ENCODE peak calls at places on chromosomes 4 and X, in seven cellular contexts. H is choroid plexus epithelial cell; O is NCI-H69; D is CD4-positive, CD25-positive, alpha-beta regulatory T cell; P is effector memory CD8-positive, alpha-beta T cell; Z is NCI-H1105; V is AG04450. Q is an unnamed sample.

GRCh38 chr4:162957521-162958143 is 209.1 kb downstream of the NAF1 start:
- DNase-seq in V (no peak), O (peak; percentile 15), D (no peak), Z (no peak), H (no peak), P (no peak), Q (no peak)

GRCh38 chrX:11499076-11500044 is 166.4 kb downstream of the ARHGAP6 start:
- DNase-seq in Z (no peak), H (peak; percentile 73), D (no peak), O (no peak), V (peak; percentile 34), P (no peak), Q (peak; percentile 73)

GRCh38 chr4:73259552-73260140 is 1.0 kb upstream of the ANKRD17 start:
- DNase-seq in P (no peak), Z (no peak), D (no peak), H (no peak), V (no peak), O (peak; percentile 53), Q (peak; percentile 37)

GRCh38 chrX:119948381-119948780 is 4.8 kb upstream of the NKAP start:
- DNase-seq in O (peak; percentile 1), Z (no peak), P (no peak), H (peak; percentile 2), V (no peak), D (no peak), Q (peak; percentile 2)

GRCh38 chrX:57121162-57121741 is at the start of gene SPIN2B:
- DNase-seq in P (peak; percentile 64), D (peak; percentile 60), O (peak; percentile 5), V (peak; percentile 36), H (peak; percentile 71), Z (peak; percentile 66), Q (peak; percentile 71)

GRCh38 chr4:150583287-150584197 is 1.6 kb downstream of the MAB21L2 start:
- DNase-seq in D (no peak), V (no peak), Z (no peak), P (no peak), O (no peak), H (peak; percentile 47), Q (peak; percentile 59)

GRCh38 chr4:5942947-5943346 is 50.1 kb upstream of the CRMP1 start:
- DNase-seq in O (no peak), P (no peak), H (no peak), D (no peak), Z (no peak), V (no peak), Q (no peak)

GRCh38 chr4:80471701-80472100 is 136.2 kb downstream of the CFAP299 start:
- DNase-seq in D (no peak), H (peak; percentile 16), P (no peak), V (peak; percentile 20), Z (peak; percentile 48), O (peak; percentile 92), Q (peak; percentile 17)

GRCh38 chrX:12139934-12140611 is 1.8 kb downstream of the FRMPD4 start:
- DNase-seq in D (no peak), V (no peak), H (no peak), Z (no peak), P (no peak), O (peak; percentile 87), Q (no peak)

GRCh38 chrX:53211391-53211978 is 13.5 kb downstream of the KDM5C start:
- DNase-seq in H (no peak), D (no peak), V (no peak), O (no peak), Z (no peak), P (no peak), Q (peak; percentile 43)

GRCh38 chr4:137531121-137531520 is 1.2 kb downstream of the PCDH18 start:
- DNase-seq in P (no peak), O (peak; percentile 45), Z (no peak), V (no peak), H (peak; percentile 77), D (no peak), Q (peak; percentile 60)

GRCh38 chr4:187302456-187302855 is 578.8 kb upstream of the FAT1 start:
- DNase-seq in H (peak; percentile 23), O (no peak), P (no peak), V (no peak), D (no peak), Z (no peak), Q (peak; percentile 46)